ENCODE peak calls at places on chromosomes 12 and 14, in four cellular contexts. F is coronary artery, C is AG04450, L is lung. W is an unnamed sample.

GRCh38 chr12:62438098-62438692 is 28.4 kb upstream of the MON2 start:
- DNase-seq in F (no peak), C (peak), L (peak), W (peak)

GRCh38 chr12:52673713-52674415 is 6.3 kb downstream of the KRT1 start:
- DNase-seq in F (no peak), C (no peak), L (no peak), W (no peak)

GRCh38 chr14:50741571-50741970 is 73.5 kb upstream of the SAV1 start:
- DNase-seq in F (no peak), C (no peak), L (no peak), W (peak)

GRCh38 chr12:24728366-24728765 is 220.5 kb downstream of the BCAT1 start:
- DNase-seq in F (no peak), C (no peak), L (no peak), W (peak)

GRCh38 chr12:73161970-73162369 is 889.8 kb downstream of the TRHDE start:
- DNase-seq in F (no peak), C (no peak), L (no peak), W (no peak)

GRCh38 chr14:83611906-83612305 is 1918.0 kb upstream of the FLRT2 start:
- DNase-seq in F (no peak), C (no peak), L (no peak), W (no peak)

GRCh38 chr14:61080591-61081010 is 99.6 kb downstream of the SLC38A6 start:
- DNase-seq in F (no peak), C (peak), L (no peak), W (peak)

GRCh38 chr12:48336564-48336963 is 14.2 kb downstream of the ZNF641 start:
- DNase-seq in F (no peak), C (no peak), L (no peak), W (no peak)

GRCh38 chr14:59249029-59249428 is 60.6 kb downstream of the DAAM1 start:
- DNase-seq in F (no peak), C (no peak), L (no peak), W (no peak)

GRCh38 chr14:59130472-59130871 is 58.0 kb upstream of the DAAM1 start:
- DNase-seq in F (no peak), C (no peak), L (no peak), W (no peak)

GRCh38 chr14:72619071-72619710 is 274.7 kb downstream of the DPF3 start:
- DNase-seq in F (peak), C (no peak), L (no peak), W (no peak)

GRCh38 chr12:128682542-128683315 is 141.0 kb downstream of the SLC15A4 start:
- DNase-seq in F (no peak), C (no peak), L (no peak), W (no peak)

GRCh38 chr12:26317942-26318565 is 122.7 kb downstream of the SSPN start:
- DNase-seq in F (no peak), C (no peak), L (no peak), W (peak)

GRCh38 chr14:31230559-31230958 is 23.0 kb upstream of the HECTD1 start:
- DNase-seq in F (no peak), C (no peak), L (no peak), W (no peak)

GRCh38 chr14:25413058-25413457 is 363.1 kb upstream of the STXBP6 start:
- DNase-seq in F (no peak), C (no peak), L (no peak), W (no peak)

GRCh38 chr14:91349481-91350074 is 68.0 kb downstream of the CCDC88C start:
- DNase-seq in F (no peak), C (no peak), L (no peak), W (no peak)

GRCh38 chr14:57068511-57068910 is 200.2 kb downstream of the EXOC5 start:
- DNase-seq in F (no peak), C (no peak), L (no peak), W (no peak)

GRCh38 chr12:71438670-71439361 is 782 bp upstream of the LGR5 start:
- DNase-seq in F (no peak), C (no peak), L (no peak), W (no peak)

GRCh38 chr12:13102481-13103195 is 829 bp downstream of the GSG1 start:
- DNase-seq in F (no peak), C (no peak), L (no peak), W (peak)

GRCh38 chr12:3342051-3342450 is 149.0 kb upstream of the PRMT8 start:
- DNase-seq in F (no peak), C (no peak), L (no peak), W (peak)

GRCh38 chr12:124165695-124166094 is 129.2 kb upstream of the RFLNA start:
- DNase-seq in F (no peak), C (no peak), L (no peak), W (no peak)

GRCh38 chr14:51487848-51488247 is 163.9 kb upstream of the FRMD6 start:
- DNase-seq in F (no peak), C (no peak), L (no peak), W (no peak)

GRCh38 chr14:98867726-98868125 is 404.3 kb downstream of the BCL11B start:
- DNase-seq in F (no peak), C (no peak), L (no peak), W (no peak)

GRCh38 chr14:78612666-78613065 is 442.5 kb downstream of the NRXN3 start:
- DNase-seq in F (no peak), C (no peak), L (no peak), W (no peak)

GRCh38 chr12:8572507-8572906 is 31.8 kb upstream of the CLEC4E start:
- DNase-seq in F (no peak), C (no peak), L (no peak), W (no peak)

GRCh38 chr14:99515301-99516155 is 34.3 kb downstream of the CCNK start:
- DNase-seq in F (peak), C (no peak), L (no peak), W (no peak)

GRCh38 chr12:101552277-101552676 is 42.5 kb upstream of the MYBPC1 start:
- DNase-seq in F (peak), C (peak), L (peak), W (peak)

GRCh38 chr14:40944521-40944920 is 662.2 kb upstream of the LRFN5 start:
- DNase-seq in F (no peak), C (no peak), L (no peak), W (no peak)

GRCh38 chr12:114403690-114404450 is 2.1 kb downstream of the TBX5 start:
- DNase-seq in F (no peak), C (no peak), L (no peak), W (peak)

GRCh38 chr14:34000396-34000795 is 49.5 kb upstream of the EGLN3 start:
- DNase-seq in F (no peak), C (no peak), L (no peak), W (peak)

GRCh38 chr12:116528067-116528466 is 31.1 kb upstream of the MAP1LC3B2 start:
- DNase-seq in F (no peak), C (no peak), L (no peak), W (peak)

GRCh38 chr14:59090572-59090971 is 97.9 kb upstream of the DAAM1 start:
- DNase-seq in F (no peak), C (no peak), L (no peak), W (no peak)

GRCh38 chr12:18224745-18225144 is 36.6 kb upstream of the PIK3C2G start:
- DNase-seq in F (no peak), C (no peak), L (no peak), W (peak)

GRCh38 chr12:60437297-60437696 is 841.5 kb downstream of the SLC16A7 start:
- DNase-seq in F (no peak), C (no peak), L (no peak), W (no peak)

GRCh38 chr12:130879781-130880389 is 8.0 kb downstream of the RAN start:
- DNase-seq in F (no peak), C (no peak), L (no peak), W (no peak)

GRCh38 chr14:30267141-30267540 is 291.8 kb upstream of the G2E3 start:
- DNase-seq in F (no peak), C (no peak), L (no peak), W (peak)

GRCh38 chr12:122097641-122098364 is 19.2 kb downstream of the MLXIP start:
- DNase-seq in F (no peak), C (no peak), L (peak), W (peak)

GRCh38 chr12:62256408-62257079 is 3.7 kb upstream of the USP15 start:
- DNase-seq in F (no peak), C (no peak), L (no peak), W (peak)

GRCh38 chr14:106838991-106839769 is 1312.8 kb downstream of the TMEM121 start:
- DNase-seq in F (no peak), C (no peak), L (no peak), W (no peak)

GRCh38 chr14:106842687-106843086 is 1316.3 kb downstream of the TMEM121 start:
- DNase-seq in F (no peak), C (no peak), L (no peak), W (no peak)

GRCh38 chr14:106837870-106838269 is 1311.5 kb downstream of the TMEM121 start:
- DNase-seq in F (no peak), C (no peak), L (no peak), W (no peak)

GRCh38 chr14:106841701-106842100 is 1315.3 kb downstream of the TMEM121 start:
- DNase-seq in F (no peak), C (no peak), L (peak), W (no peak)

GRCh38 chr14:106840258-106840657 is 1313.9 kb downstream of the TMEM121 start:
- DNase-seq in F (no peak), C (no peak), L (no peak), W (no peak)
- TF ChIP-seq CTCF in F (no peak), C (no peak), L (no peak), W (no peak)

GRCh38 chr12:34547276-34547675 is 525.0 kb downstream of the ALG10 start:
- DNase-seq in F (no peak), C (no peak), L (no peak), W (no peak)
- H3K4me3 ChIP-seq in F (no peak), C (no peak), L (no peak), W (no peak)

GRCh38 chr12:67634167-67634793 is 14.3 kb upstream of the DYRK2 start:
- DNase-seq in F (no peak), C (no peak), L (no peak), W (no peak)

GRCh38 chr12:67632005-67632404 is 16.5 kb upstream of the DYRK2 start:
- DNase-seq in F (no peak), C (no peak), L (peak), W (no peak)

GRCh38 chr12:67630373-67631088 is 18.0 kb upstream of the DYRK2 start:
- DNase-seq in F (no peak), C (no peak), L (no peak), W (no peak)

GRCh38 chr12:67633024-67633423 is 15.5 kb upstream of the DYRK2 start:
- DNase-seq in F (no peak), C (no peak), L (no peak), W (no peak)

DNA sequence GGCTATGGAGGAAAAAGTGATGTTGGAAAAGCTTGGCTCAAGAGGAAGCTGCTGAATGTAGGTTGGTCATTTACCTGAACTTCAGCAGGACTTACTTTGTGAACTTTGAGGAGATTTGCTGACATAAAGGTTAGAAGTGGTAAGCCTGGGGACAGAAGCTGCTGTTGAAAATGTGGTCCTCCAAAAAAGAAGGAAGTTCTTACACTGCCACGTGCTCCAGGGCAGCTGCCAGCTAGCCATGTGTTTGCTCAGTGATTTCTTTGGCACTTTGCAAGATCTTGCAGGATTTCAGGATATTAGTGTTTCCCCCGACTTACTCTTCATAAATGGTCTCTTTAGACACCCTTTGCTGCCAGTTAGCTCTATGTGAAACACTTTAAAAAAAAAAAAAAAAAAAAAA is 14.8 kb upstream of the DYRK2 start:
- DNase-seq in F (no peak), C (no peak), L (peak), W (no peak)
- TF ChIP-seq CTCF in F (no peak), C (no peak), L (no peak), W (no peak)

DNA sequence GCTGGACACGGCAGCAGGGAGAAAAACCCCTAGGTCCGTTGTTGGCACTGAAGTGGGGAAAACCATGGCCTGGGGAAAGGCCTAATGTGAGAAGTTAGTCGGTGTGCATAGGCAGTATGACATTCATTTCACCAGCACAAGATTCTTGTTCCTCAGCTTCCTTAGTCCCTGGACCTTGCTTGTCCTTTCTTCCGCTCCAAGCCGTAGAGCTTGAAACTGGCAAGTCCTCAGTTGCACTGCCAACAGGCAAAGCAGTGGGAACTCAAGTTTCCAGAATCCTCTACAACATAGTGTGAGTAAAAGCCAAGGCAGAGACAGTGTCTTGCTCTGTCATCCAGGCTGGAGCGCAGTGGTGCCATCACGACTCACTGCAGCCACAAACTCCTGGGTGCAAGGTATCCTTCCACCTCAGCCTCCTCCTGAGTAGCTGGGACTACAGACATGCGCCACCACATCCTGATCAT is 138.5 kb upstream of the AMIGO2 start:
- DNase-seq in F (no peak), C (no peak), L (no peak), W (no peak)
- H3K4me3 ChIP-seq in F (no peak), C (no peak), L (no peak), W (no peak)